ENCODE peak calls at places on chromosomes 3 and 15, in nine cellular contexts. V, Y, X, H, W, D, F, T and Q are unnamed samples.

GRCh38 chr15:92510163-92510882 is 116.6 kb downstream of the ST8SIA2 start:
- DNase-seq in Y (peak), T (no peak), X (peak), D (peak), W (no peak), F (no peak), H (no peak), V (no peak), Q (peak)

GRCh38 chr3:79306939-79307590 is 460.7 kb downstream of the ROBO1 start:
- DNase-seq in D (no peak), X (peak), W (no peak), T (no peak), F (no peak), Y (peak), V (no peak), H (no peak), Q (no peak)

GRCh38 chr15:57320543-57321220 is 55.6 kb upstream of the CGNL1 start:
- DNase-seq in W (no peak), H (peak), T (no peak), X (no peak), Y (peak), F (no peak), V (no peak), D (no peak), Q (peak)

GRCh38 chr3:102790742-102791141 is 355.9 kb downstream of the ZPLD1 start:
- DNase-seq in H (no peak), D (no peak), Y (peak), X (no peak), F (no peak), V (no peak), T (no peak), W (no peak), Q (peak)

GRCh38 chr3:60652829-60653228 is 598.4 kb downstream of the FHIT start:
- DNase-seq in H (no peak), T (no peak), Y (no peak), W (no peak), F (no peak), X (no peak), V (no peak), D (no peak), Q (no peak)

GRCh38 chr3:127610105-127610504 is 11.9 kb downstream of the MCM2 start:
- DNase-seq in T (no peak), F (no peak), D (no peak), Y (peak), V (no peak), W (no peak), X (no peak), H (no peak), Q (peak)

GRCh38 chr3:99974989-99975388 is 139.3 kb downstream of the FILIP1L start:
- DNase-seq in D (no peak), Y (no peak), W (no peak), V (no peak), H (no peak), F (no peak), T (no peak), X (no peak), Q (peak)

GRCh38 chr3:195558602-195559001 is 15.5 kb upstream of the PPP1R2 start:
- DNase-seq in V (peak), Y (no peak), F (no peak), X (peak), H (peak), D (no peak), W (no peak), T (no peak), Q (peak)

GRCh38 chr15:76866716-76867321 is 38.3 kb downstream of the SCAPER start:
- DNase-seq in V (peak), Y (peak), H (no peak), D (no peak), W (peak), X (peak), F (no peak), T (no peak), Q (peak)

GRCh38 chr3:129224984-129225393 is 24.4 kb upstream of the COPG1 start:
- DNase-seq in F (peak), Y (peak), V (no peak), D (no peak), T (peak), W (peak), X (no peak), H (peak), Q (peak)

GRCh38 chr3:148464246-148464645 is 233.5 kb upstream of the AGTR1 start:
- DNase-seq in W (peak), D (no peak), Y (peak), T (no peak), F (no peak), V (no peak), H (no peak), X (no peak), Q (no peak)

GRCh38 chr3:159844383-159844730 is 144.3 kb upstream of the IL12A start:
- DNase-seq in F (no peak), T (no peak), H (no peak), W (no peak), D (no peak), V (no peak), Y (peak), X (no peak), Q (no peak)

GRCh38 chr3:186361246-186361611 is 805 bp downstream of the DGKG start:
- DNase-seq in X (peak), W (no peak), Y (no peak), D (no peak), V (no peak), H (no peak), F (no peak), T (no peak), Q (no peak)
- H3K4me3 ChIP-seq in X (no peak), W (no peak), Y (no peak), D (peak), V (no peak), H (peak), F (no peak), T (peak), Q (no peak)

GRCh38 chr3:122299222-122299621 is 25.8 kb upstream of the CSTA start:
- DNase-seq in X (no peak), T (no peak), D (no peak), V (no peak), W (no peak), Y (no peak), F (no peak), H (no peak), Q (no peak)
- H3K4me3 ChIP-seq in X (no peak), T (no peak), D (no peak), V (no peak), W (no peak), Y (no peak), F (no peak), H (no peak), Q (no peak)

GRCh38 chr15:81322708-81323253 is 1.2 kb downstream of the STARD5 start:
- DNase-seq in V (no peak), T (no peak), F (no peak), W (no peak), Y (no peak), D (no peak), H (no peak), X (no peak), Q (peak)
- H3K4me3 ChIP-seq in V (no peak), T (peak), F (no peak), W (peak), Y (no peak), D (no peak), H (no peak), X (no peak), Q (peak)

GRCh38 chr3:124698030-124698770 is 32.1 kb upstream of the UMPS start:
- DNase-seq in H (no peak), Y (no peak), W (no peak), F (no peak), T (no peak), V (no peak), X (no peak), D (no peak), Q (no peak)
- H3K4me3 ChIP-seq in H (no peak), Y (no peak), W (no peak), F (no peak), T (no peak), V (no peak), X (no peak), D (no peak), Q (no peak)

GRCh38 chr15:96342143-96342466 is 11.6 kb downstream of the NR2F2 start:
- DNase-seq in T (no peak), X (no peak), F (no peak), H (no peak), V (no peak), W (no peak), D (no peak), Y (peak), Q (no peak)
- H3K4me3 ChIP-seq in T (peak), X (no peak), F (no peak), H (peak), V (no peak), W (peak), D (no peak), Y (peak), Q (no peak)

GRCh38 chr3:157602424-157602823 is 99.2 kb upstream of the VEPH1 start:
- DNase-seq in X (no peak), V (no peak), F (no peak), T (no peak), Y (no peak), W (no peak), H (no peak), D (no peak), Q (no peak)

GRCh38 chr3:157608006-157608405 is 104.8 kb upstream of the VEPH1 start:
- DNase-seq in T (no peak), W (no peak), H (no peak), F (no peak), V (no peak), X (no peak), D (no peak), Y (no peak), Q (no peak)

GRCh38 chr3:157611176-157611575 is 108.0 kb upstream of the VEPH1 start:
- DNase-seq in F (no peak), W (no peak), Y (no peak), D (no peak), T (no peak), X (no peak), V (no peak), H (no peak), Q (no peak)

GRCh38 chr3:157605356-157605755 is 102.1 kb upstream of the VEPH1 start:
- DNase-seq in T (no peak), Y (no peak), F (no peak), V (no peak), H (no peak), D (no peak), W (no peak), X (no peak), Q (no peak)

GRCh38 chr3:157606392-157607197 is 103.4 kb upstream of the VEPH1 start:
- DNase-seq in W (peak), V (peak), H (peak), Y (peak), X (peak), F (no peak), T (peak), D (peak), Q (peak)
- H3K4me3 ChIP-seq in W (no peak), V (no peak), H (no peak), Y (no peak), X (no peak), F (no peak), T (peak), D (no peak), Q (no peak)

GRCh38 chr3:184584001-184584891 is 22.7 kb downstream of the EPHB3 start:
- DNase-seq in W (no peak), F (no peak), H (no peak), X (peak), V (no peak), T (no peak), Y (no peak), D (no peak), Q (no peak)

GRCh38 chr3:184582998-184583344 is 21.4 kb downstream of the EPHB3 start:
- DNase-seq in V (no peak), Y (no peak), X (peak), H (no peak), T (no peak), D (no peak), W (no peak), F (no peak), Q (no peak)

GRCh38 chr3:184583345-184584000 is 21.9 kb downstream of the EPHB3 start:
- DNase-seq in W (no peak), T (peak), F (peak), V (no peak), H (peak), D (no peak), Y (no peak), X (no peak), Q (no peak)

GRCh38 chr3:184581331-184582210 is 20.0 kb downstream of the EPHB3 start:
- DNase-seq in V (no peak), T (no peak), H (no peak), Y (no peak), F (peak), W (no peak), D (no peak), X (no peak), Q (no peak)

GRCh38 chr3:184582583-184582982 is 21.0 kb downstream of the EPHB3 start:
- DNase-seq in X (peak), D (no peak), V (no peak), H (no peak), Y (peak), F (peak), W (no peak), T (peak), Q (no peak)
- H3K4me3 ChIP-seq in X (no peak), D (peak), V (no peak), H (peak), Y (peak), F (no peak), W (no peak), T (peak), Q (no peak)